ENCODE peak calls at places on chromosomes 13 and 19, in five cellular contexts. X, S, Y, P and G are unnamed samples.

GRCh38 chr19:36436531-36436930 is 18.1 kb upstream of the ZFP82 start:
- DNase-seq in S (no peak), Y (no peak), P (no peak), X (no peak), G (no peak)

GRCh38 chr13:113905942-113906341 is 42.1 kb upstream of the GAS6 start:
- DNase-seq in X (no peak), S (peak; percentile 8), Y (no peak), P (no peak), G (no peak)

GRCh38 chr13:102948006-102948405 is 102.2 kb downstream of the ERCC5 start:
- DNase-seq in P (no peak), Y (peak; percentile 5), X (no peak), S (no peak), G (peak; percentile 4)

GRCh38 chr19:47509973-47510372 is 4.9 kb downstream of the NAPA start:
- DNase-seq in S (peak; percentile 47), X (no peak), P (no peak), Y (no peak), G (no peak)

GRCh38 chr13:112159575-112160547 is 92.9 kb downstream of the SOX1 start:
- DNase-seq in P (no peak), X (peak; percentile 32), S (no peak), Y (no peak), G (peak; percentile 63)

GRCh38 chr19:7372810-7373209 is 24.1 kb downstream of the ARHGEF18 start:
- DNase-seq in X (no peak), S (no peak), P (no peak), Y (no peak), G (no peak)

GRCh38 chr19:35937345-35938281 is 1.4 kb downstream of the LRFN3 start:
- DNase-seq in X (no peak), P (no peak), Y (no peak), S (no peak), G (no peak)

GRCh38 chr13:20430296-20430695 is 95.4 kb downstream of the CRYL1 start:
- DNase-seq in Y (no peak), P (no peak), S (no peak), X (no peak), G (no peak)

GRCh38 chr19:45117167-45117594 is 24.2 kb downstream of the PPP1R37 start:
- DNase-seq in X (peak; percentile 80), P (no peak), Y (peak; percentile 58), S (no peak), G (no peak)

GRCh38 chr13:107650081-107650701 is 565.1 kb downstream of the LIG4 start:
- DNase-seq in S (peak; percentile 15), X (peak; percentile 74), P (peak; percentile 10), Y (peak; percentile 50), G (peak; percentile 64)

GRCh38 chr19:3863648-3864047 is 5.2 kb downstream of the ZFR2 start:
- DNase-seq in P (no peak), Y (no peak), X (no peak), S (no peak), G (no peak)

GRCh38 chr13:83780201-83780600 is 102.1 kb downstream of the SLITRK1 start:
- DNase-seq in P (no peak), Y (peak; percentile 24), S (no peak), X (no peak), G (peak; percentile 47)

GRCh38 chr19:869245-870177 is 10.0 kb downstream of the CFD start:
- DNase-seq in Y (peak; percentile 96), P (peak; percentile 68), S (no peak), X (no peak), G (no peak)

GRCh38 chr13:82717249-82717648 is 1165.0 kb downstream of the SLITRK1 start:
- DNase-seq in P (peak; percentile 93), X (no peak), Y (peak; percentile 89), S (no peak), G (no peak)

GRCh38 chr19:47430041-47430802 is 10.9 kb upstream of the MEIS3 start:
- DNase-seq in Y (peak; percentile 60), P (no peak), X (peak; percentile 81), S (no peak), G (no peak)

GRCh38 chr13:39600766-39601165 is 2.2 kb downstream of the LHFPL6 start:
- DNase-seq in X (no peak), S (no peak), P (no peak), Y (no peak), G (no peak)

GRCh38 chr13:103351035-103351828 is 285.0 kb upstream of the SLC10A2 start:
- DNase-seq in Y (peak; percentile 75), P (peak; percentile 27), X (no peak), S (peak; percentile 11), G (peak; percentile 16)

GRCh38 chr19:13033819-13034611 is 38.7 kb downstream of the NFIX start:
- DNase-seq in X (peak; percentile 87), Y (peak; percentile 69), S (peak; percentile 83), P (no peak), G (no peak)

DNA sequence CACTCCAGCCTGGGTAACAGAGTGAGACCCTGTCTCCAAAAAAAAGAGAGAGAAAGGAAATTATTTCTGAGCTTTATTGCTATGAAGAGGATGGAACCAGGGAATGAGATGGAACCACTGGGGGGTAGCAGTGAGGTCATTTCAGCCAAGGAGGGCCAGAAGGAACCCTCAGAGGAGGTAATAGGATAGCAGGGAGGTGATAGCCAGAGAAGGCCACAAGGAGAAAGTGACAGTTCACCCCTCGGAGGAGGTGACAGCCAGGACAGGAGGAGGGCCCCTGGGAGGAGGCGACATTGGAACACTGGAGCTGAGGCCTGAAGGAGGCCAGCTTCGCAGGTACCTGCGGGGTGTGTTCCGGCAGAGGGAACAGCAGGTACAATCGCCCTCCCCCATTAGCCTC is 695 bp upstream of the PGPEP1 start:
- DNase-seq in P (no peak), X (no peak), S (no peak), Y (no peak), G (peak; percentile 53)
- TF ChIP-seq CTCF in P (peak; percentile 44), X (no peak), S (no peak), Y (peak; percentile 28), G (no peak)

GRCh38 chr19:5507056-5507624 is 51.9 kb downstream of the ZNRF4 start:
- DNase-seq in Y (no peak), P (no peak), X (no peak), S (no peak), G (no peak)

GRCh38 chr19:5501907-5502306 is 46.7 kb downstream of the ZNRF4 start:
- DNase-seq in X (no peak), P (no peak), S (no peak), Y (no peak), G (no peak)

GRCh38 chr19:5498817-5499535 is 43.8 kb downstream of the ZNRF4 start:
- DNase-seq in S (no peak), P (no peak), X (no peak), Y (no peak), G (no peak)

GRCh38 chr19:5503598-5503997 is 48.4 kb downstream of the ZNRF4 start:
- DNase-seq in Y (no peak), S (no peak), P (no peak), X (no peak), G (no peak)

DNA sequence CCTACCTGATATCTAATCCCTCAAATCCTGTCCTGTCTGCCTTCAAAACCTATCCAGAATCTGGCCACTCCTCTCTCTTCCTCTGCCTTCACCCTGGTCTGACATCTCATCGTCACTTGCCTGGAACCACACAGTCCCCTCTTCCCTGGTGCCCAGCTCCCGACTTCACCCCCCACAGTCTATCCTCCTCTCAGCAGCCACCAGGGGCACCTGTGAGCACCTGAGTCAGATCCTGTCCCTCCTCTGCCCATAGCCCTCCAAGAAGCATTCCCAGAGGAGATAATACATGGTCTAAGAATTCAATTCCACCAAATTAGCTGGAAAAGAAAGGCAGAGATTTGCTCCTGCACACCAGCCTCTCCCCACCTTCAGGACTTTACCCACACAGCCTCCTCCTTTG is 48.9 kb downstream of the ZNRF4 start:
- DNase-seq in P (no peak), S (no peak), X (no peak), Y (no peak), G (peak; percentile 16)
- TF ChIP-seq CTCF in P (peak; percentile 35), S (no peak), X (no peak), Y (no peak), G (no peak)

DNA sequence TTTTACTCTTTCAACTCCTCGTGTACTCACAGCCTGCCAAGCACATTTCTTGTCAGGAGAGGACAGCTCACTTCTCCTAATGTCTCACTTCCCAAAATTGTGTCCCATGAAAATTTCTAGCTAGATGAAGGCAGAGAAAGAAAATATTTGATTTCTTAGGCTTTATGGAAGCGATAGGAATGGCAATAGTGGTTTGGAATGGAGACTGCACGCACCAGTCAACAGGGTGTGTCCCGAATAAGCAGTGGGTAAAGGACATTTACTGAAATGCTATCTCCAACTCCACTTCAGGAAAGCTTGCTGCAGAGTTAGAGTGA is 321 bp upstream of the ZNF222 start:
- DNase-seq in S (no peak), P (no peak), Y (no peak), X (no peak), G (no peak)
- TF ChIP-seq CTCF in S (no peak), P (no peak), Y (no peak), X (no peak), G (no peak)

GRCh38 chr13:106145997-106146864 is 389.2 kb downstream of the EFNB2 start:
- DNase-seq in S (no peak), Y (no peak), X (no peak), P (no peak), G (no peak)
- TF ChIP-seq CTCF in S (no peak), Y (no peak), X (no peak), P (no peak), G (no peak)

DNA sequence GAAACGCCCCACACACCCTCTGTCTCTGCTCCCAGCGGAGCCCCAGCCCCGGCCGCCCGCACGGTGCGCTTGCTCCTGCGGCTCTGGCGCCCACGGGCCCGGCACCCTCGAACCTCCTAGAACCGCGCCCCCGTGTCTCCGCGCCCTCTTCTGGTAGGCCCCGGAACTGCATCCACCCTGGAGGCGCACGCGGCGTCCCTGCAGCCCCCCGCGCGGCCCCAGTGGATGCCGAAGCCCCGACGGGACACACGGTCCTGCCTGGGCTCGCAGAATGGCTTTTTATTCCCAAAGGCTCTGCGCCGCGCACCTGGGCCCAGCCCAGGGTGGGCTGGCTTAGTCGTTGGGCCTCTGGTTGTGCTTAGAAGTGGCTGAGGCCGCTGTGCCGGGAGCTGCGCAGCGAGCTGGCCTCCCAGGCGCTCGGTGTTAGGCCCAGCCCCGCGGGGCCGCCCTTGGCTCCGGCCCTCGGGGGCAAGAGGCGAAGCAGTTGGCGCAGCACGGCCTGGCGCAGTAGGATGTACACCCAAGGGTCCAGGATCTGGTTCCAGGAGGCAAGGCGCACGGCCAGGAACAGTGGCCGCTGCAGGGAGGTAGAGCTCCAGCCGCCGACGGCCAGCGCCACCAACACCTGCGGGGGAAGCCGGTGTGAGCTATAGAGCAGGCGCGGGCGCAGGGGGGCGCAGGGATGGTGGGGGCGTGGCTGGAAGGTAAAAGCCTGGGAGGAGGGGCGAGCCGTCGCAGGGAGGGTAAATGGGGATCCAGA is 2.8 kb downstream of the PTGER1 start:
- DNase-seq in S (peak; percentile 40), Y (no peak), P (no peak), X (peak; percentile 88), G (peak; percentile 81)
- TF ChIP-seq CTCF in S (peak; percentile 88), Y (peak; percentile 75), P (peak; percentile 83), X (peak; percentile 99), G (peak; percentile 94)

GRCh38 chr13:105410602-105411001 is 1124.9 kb downstream of the EFNB2 start:
- DNase-seq in S (peak; percentile 50), P (no peak), X (peak; percentile 86), Y (no peak), G (peak; percentile 76)
- TF ChIP-seq CTCF in S (peak; percentile 37), P (peak; percentile 64), X (peak; percentile 68), Y (peak; percentile 69), G (peak; percentile 79)

GRCh38 chr13:56134524-56134923 is 1006.2 kb upstream of the PRR20A start:
- DNase-seq in P (no peak), X (no peak), S (no peak), Y (no peak), G (no peak)
- TF ChIP-seq CTCF in P (no peak), X (no peak), S (no peak), Y (no peak), G (no peak)